ENCODE peak calls at places on chromosomes 3 and 15, in nine cellular contexts. One of them, this sample, is unnamed.

GRCh38 chr3:94173667-94174434 is 111.0 kb downstream of the NSUN3 start:
- DNase-seq in NCI-H524: no peak
- DNase-seq in endothelial cell of umbilical vein: no peak
- DNase-seq in LoVo: no peak
- DNase-seq in cortex of kidney: no peak
- DNase-seq in stimulated activated CD4-positive, alpha-beta T cell treated with anti-CD3 and anti-CD28 coated beads, Interleukin-12 subunit alpha, Interleukin-12 subunit beta, amount 100 ng/mL, for 4 hours: no peak
- DNase-seq in heart right ventricle: no peak
- DNase-seq in mucosa of gallbladder: no peak
- DNase-seq in cardiac fibroblast: peak
- DNase-seq in this sample: no peak

GRCh38 chr15:63243101-63243500 is 34.3 kb upstream of the APH1B start:
- DNase-seq in NCI-H524: no peak
- DNase-seq in endothelial cell of umbilical vein: no peak
- DNase-seq in LoVo: no peak
- DNase-seq in cortex of kidney: no peak
- DNase-seq in stimulated activated CD4-positive, alpha-beta T cell treated with anti-CD3 and anti-CD28 coated beads, Interleukin-12 subunit alpha, Interleukin-12 subunit beta, amount 100 ng/mL, for 4 hours: no peak
- DNase-seq in heart right ventricle: no peak
- DNase-seq in mucosa of gallbladder: peak
- DNase-seq in cardiac fibroblast: peak
- DNase-seq in this sample: no peak

GRCh38 chr3:196108075-196108743 is 26.3 kb upstream of the TFRC start:
- DNase-seq in NCI-H524: no peak
- DNase-seq in endothelial cell of umbilical vein: no peak
- DNase-seq in LoVo: no peak
- DNase-seq in cortex of kidney: no peak
- DNase-seq in stimulated activated CD4-positive, alpha-beta T cell treated with anti-CD3 and anti-CD28 coated beads, Interleukin-12 subunit alpha, Interleukin-12 subunit beta, amount 100 ng/mL, for 4 hours: no peak
- DNase-seq in heart right ventricle: no peak
- DNase-seq in mucosa of gallbladder: no peak
- DNase-seq in cardiac fibroblast: no peak
- DNase-seq in this sample: no peak

GRCh38 chr3:50355829-50356552 is 3.3 kb downstream of the TMEM115 start:
- DNase-seq in NCI-H524: no peak
- DNase-seq in endothelial cell of umbilical vein: no peak
- DNase-seq in LoVo: no peak
- DNase-seq in cortex of kidney: no peak
- DNase-seq in stimulated activated CD4-positive, alpha-beta T cell treated with anti-CD3 and anti-CD28 coated beads, Interleukin-12 subunit alpha, Interleukin-12 subunit beta, amount 100 ng/mL, for 4 hours: no peak
- DNase-seq in heart right ventricle: no peak
- DNase-seq in mucosa of gallbladder: no peak
- DNase-seq in cardiac fibroblast: no peak
- DNase-seq in this sample: no peak

GRCh38 chr3:110750201-110750600 is 321.4 kb upstream of the NECTIN3 start:
- DNase-seq in NCI-H524: no peak
- DNase-seq in endothelial cell of umbilical vein: no peak
- DNase-seq in LoVo: no peak
- DNase-seq in cortex of kidney: no peak
- DNase-seq in stimulated activated CD4-positive, alpha-beta T cell treated with anti-CD3 and anti-CD28 coated beads, Interleukin-12 subunit alpha, Interleukin-12 subunit beta, amount 100 ng/mL, for 4 hours: no peak
- DNase-seq in heart right ventricle: no peak
- DNase-seq in mucosa of gallbladder: no peak
- DNase-seq in cardiac fibroblast: no peak
- DNase-seq in this sample: no peak

GRCh38 chr3:117637666-117638065 is 928.1 kb downstream of the TUSC7 start:
- DNase-seq in NCI-H524: no peak
- DNase-seq in endothelial cell of umbilical vein: no peak
- DNase-seq in LoVo: no peak
- DNase-seq in cortex of kidney: no peak
- DNase-seq in stimulated activated CD4-positive, alpha-beta T cell treated with anti-CD3 and anti-CD28 coated beads, Interleukin-12 subunit alpha, Interleukin-12 subunit beta, amount 100 ng/mL, for 4 hours: no peak
- DNase-seq in heart right ventricle: no peak
- DNase-seq in mucosa of gallbladder: no peak
- DNase-seq in cardiac fibroblast: no peak
- DNase-seq in this sample: no peak

GRCh38 chr3:137035631-137036030 is 77.8 kb downstream of the IL20RB start:
- DNase-seq in NCI-H524: peak
- DNase-seq in endothelial cell of umbilical vein: peak
- DNase-seq in LoVo: no peak
- DNase-seq in cortex of kidney: no peak
- DNase-seq in stimulated activated CD4-positive, alpha-beta T cell treated with anti-CD3 and anti-CD28 coated beads, Interleukin-12 subunit alpha, Interleukin-12 subunit beta, amount 100 ng/mL, for 4 hours: no peak
- DNase-seq in heart right ventricle: no peak
- DNase-seq in mucosa of gallbladder: no peak
- DNase-seq in cardiac fibroblast: peak
- DNase-seq in this sample: peak

GRCh38 chr3:184134746-184135148 is 411 bp upstream of the EIF2B5 start:
- DNase-seq in NCI-H524: peak
- DNase-seq in endothelial cell of umbilical vein: no peak
- DNase-seq in LoVo: no peak
- DNase-seq in cortex of kidney: no peak
- DNase-seq in stimulated activated CD4-positive, alpha-beta T cell treated with anti-CD3 and anti-CD28 coated beads, Interleukin-12 subunit alpha, Interleukin-12 subunit beta, amount 100 ng/mL, for 4 hours: no peak
- DNase-seq in heart right ventricle: no peak
- DNase-seq in mucosa of gallbladder: no peak
- DNase-seq in cardiac fibroblast: no peak
- DNase-seq in this sample: peak

GRCh38 chr3:48563382-48563918 is at the start of gene UCN2:
- DNase-seq in NCI-H524: peak
- DNase-seq in endothelial cell of umbilical vein: no peak
- DNase-seq in LoVo: no peak
- DNase-seq in cortex of kidney: no peak
- DNase-seq in stimulated activated CD4-positive, alpha-beta T cell treated with anti-CD3 and anti-CD28 coated beads, Interleukin-12 subunit alpha, Interleukin-12 subunit beta, amount 100 ng/mL, for 4 hours: no peak
- DNase-seq in heart right ventricle: no peak
- DNase-seq in mucosa of gallbladder: no peak
- DNase-seq in cardiac fibroblast: peak
- DNase-seq in this sample: no peak

GRCh38 chr15:70061696-70062270 is 35.9 kb downstream of the TLE3 start:
- DNase-seq in NCI-H524: no peak
- DNase-seq in endothelial cell of umbilical vein: no peak
- DNase-seq in LoVo: no peak
- DNase-seq in cortex of kidney: no peak
- DNase-seq in stimulated activated CD4-positive, alpha-beta T cell treated with anti-CD3 and anti-CD28 coated beads, Interleukin-12 subunit alpha, Interleukin-12 subunit beta, amount 100 ng/mL, for 4 hours: no peak
- DNase-seq in heart right ventricle: no peak
- DNase-seq in mucosa of gallbladder: no peak
- DNase-seq in cardiac fibroblast: no peak
- DNase-seq in this sample: no peak

GRCh38 chr15:41957021-41957897 is 15.1 kb downstream of the EHD4 start:
- DNase-seq in NCI-H524: no peak
- DNase-seq in endothelial cell of umbilical vein: peak
- DNase-seq in LoVo: no peak
- DNase-seq in cortex of kidney: no peak
- DNase-seq in stimulated activated CD4-positive, alpha-beta T cell treated with anti-CD3 and anti-CD28 coated beads, Interleukin-12 subunit alpha, Interleukin-12 subunit beta, amount 100 ng/mL, for 4 hours: no peak
- DNase-seq in heart right ventricle: no peak
- DNase-seq in mucosa of gallbladder: no peak
- DNase-seq in cardiac fibroblast: no peak
- DNase-seq in this sample: no peak

GRCh38 chr15:43329222-43329959 is 982 bp downstream of the LCMT2 start:
- DNase-seq in NCI-H524: no peak
- DNase-seq in endothelial cell of umbilical vein: peak
- DNase-seq in LoVo: no peak
- DNase-seq in cortex of kidney: no peak
- DNase-seq in stimulated activated CD4-positive, alpha-beta T cell treated with anti-CD3 and anti-CD28 coated beads, Interleukin-12 subunit alpha, Interleukin-12 subunit beta, amount 100 ng/mL, for 4 hours: peak
- DNase-seq in heart right ventricle: peak
- DNase-seq in mucosa of gallbladder: peak
- DNase-seq in cardiac fibroblast: no peak
- DNase-seq in this sample: no peak

GRCh38 chr3:102229062-102229655 is 205.7 kb upstream of the ZPLD1 start:
- DNase-seq in NCI-H524: peak
- DNase-seq in endothelial cell of umbilical vein: peak
- DNase-seq in LoVo: peak
- DNase-seq in cortex of kidney: no peak
- DNase-seq in stimulated activated CD4-positive, alpha-beta T cell treated with anti-CD3 and anti-CD28 coated beads, Interleukin-12 subunit alpha, Interleukin-12 subunit beta, amount 100 ng/mL, for 4 hours: peak
- DNase-seq in heart right ventricle: peak
- DNase-seq in mucosa of gallbladder: peak
- DNase-seq in cardiac fibroblast: peak
- DNase-seq in this sample: peak

GRCh38 chr15:41495736-41496599 is 2.3 kb downstream of the ITPKA start:
- DNase-seq in NCI-H524: no peak
- DNase-seq in endothelial cell of umbilical vein: no peak
- DNase-seq in LoVo: no peak
- DNase-seq in cortex of kidney: no peak
- DNase-seq in stimulated activated CD4-positive, alpha-beta T cell treated with anti-CD3 and anti-CD28 coated beads, Interleukin-12 subunit alpha, Interleukin-12 subunit beta, amount 100 ng/mL, for 4 hours: no peak
- DNase-seq in heart right ventricle: no peak
- DNase-seq in mucosa of gallbladder: peak
- DNase-seq in cardiac fibroblast: no peak
- DNase-seq in this sample: no peak

GRCh38 chr3:157428957-157429356 is 7.7 kb upstream of the PTX3 start:
- DNase-seq in NCI-H524: peak
- DNase-seq in endothelial cell of umbilical vein: no peak
- DNase-seq in LoVo: no peak
- DNase-seq in cortex of kidney: no peak
- DNase-seq in stimulated activated CD4-positive, alpha-beta T cell treated with anti-CD3 and anti-CD28 coated beads, Interleukin-12 subunit alpha, Interleukin-12 subunit beta, amount 100 ng/mL, for 4 hours: no peak
- DNase-seq in heart right ventricle: no peak
- DNase-seq in mucosa of gallbladder: no peak
- DNase-seq in cardiac fibroblast: no peak
- DNase-seq in this sample: no peak

GRCh38 chr15:88127477-88127799 is 129.1 kb downstream of the NTRK3 start:
- DNase-seq in NCI-H524: peak
- DNase-seq in endothelial cell of umbilical vein: no peak
- DNase-seq in LoVo: no peak
- DNase-seq in cortex of kidney: no peak
- DNase-seq in stimulated activated CD4-positive, alpha-beta T cell treated with anti-CD3 and anti-CD28 coated beads, Interleukin-12 subunit alpha, Interleukin-12 subunit beta, amount 100 ng/mL, for 4 hours: no peak
- DNase-seq in heart right ventricle: no peak
- DNase-seq in mucosa of gallbladder: no peak
- DNase-seq in cardiac fibroblast: no peak
- DNase-seq in this sample: no peak

GRCh38 chr15:41860049-41860828 is 21.6 kb downstream of the PLA2G4B start:
- DNase-seq in NCI-H524: no peak
- DNase-seq in endothelial cell of umbilical vein: no peak
- DNase-seq in LoVo: no peak
- DNase-seq in cortex of kidney: no peak
- DNase-seq in stimulated activated CD4-positive, alpha-beta T cell treated with anti-CD3 and anti-CD28 coated beads, Interleukin-12 subunit alpha, Interleukin-12 subunit beta, amount 100 ng/mL, for 4 hours: no peak
- DNase-seq in heart right ventricle: no peak
- DNase-seq in mucosa of gallbladder: no peak
- DNase-seq in cardiac fibroblast: no peak
- DNase-seq in this sample: no peak

GRCh38 chr3:115164374-115165221 is 17.5 kb upstream of the ZBTB20 start:
- DNase-seq in NCI-H524: no peak
- DNase-seq in endothelial cell of umbilical vein: no peak
- DNase-seq in LoVo: no peak
- DNase-seq in cortex of kidney: no peak
- DNase-seq in stimulated activated CD4-positive, alpha-beta T cell treated with anti-CD3 and anti-CD28 coated beads, Interleukin-12 subunit alpha, Interleukin-12 subunit beta, amount 100 ng/mL, for 4 hours: no peak
- DNase-seq in heart right ventricle: no peak
- DNase-seq in mucosa of gallbladder: no peak
- DNase-seq in cardiac fibroblast: no peak
- DNase-seq in this sample: no peak

GRCh38 chr3:197792019-197792647 is 1.1 kb downstream of the LRCH3 start:
- DNase-seq in NCI-H524: no peak
- DNase-seq in endothelial cell of umbilical vein: peak
- DNase-seq in LoVo: no peak
- DNase-seq in cortex of kidney: no peak
- DNase-seq in stimulated activated CD4-positive, alpha-beta T cell treated with anti-CD3 and anti-CD28 coated beads, Interleukin-12 subunit alpha, Interleukin-12 subunit beta, amount 100 ng/mL, for 4 hours: no peak
- DNase-seq in heart right ventricle: no peak
- DNase-seq in mucosa of gallbladder: no peak
- DNase-seq in cardiac fibroblast: peak
- DNase-seq in this sample: no peak

This sample was measured in NAMALWA.